ENCODE peak calls at places on chromosomes 7 and 10, in six cellular contexts. Y, U, E, B, G and A are unnamed samples.

GRCh38 chr7:97015787-97016391 is 8.7 kb downstream of the DLX5 start:
- DNase-seq in Y (no peak), U (no peak), E (no peak), B (no peak), G (no peak), A (no peak)

GRCh38 chr10:47278152-47278473 is 21.9 kb upstream of the GDF10 start:
- DNase-seq in Y (no peak), U (no peak), E (no peak), B (no peak), G (no peak), A (no peak)

GRCh38 chr10:86366902-86367338 is 325 bp upstream of the GRID1 start:
- DNase-seq in Y (no peak), U (no peak), E (no peak), B (no peak), G (peak; percentile 7), A (no peak)

GRCh38 chr10:67976292-67977245 is 92.1 kb downstream of the SIRT1 start:
- DNase-seq in Y (peak; percentile 88), U (peak; percentile 30), E (no peak), B (peak; percentile 81), G (peak; percentile 86), A (no peak)

GRCh38 chr10:59175538-59176240 is 754 bp upstream of the PHYHIPL start:
- DNase-seq in Y (peak; percentile 54), U (no peak), E (peak; percentile 54), B (no peak), G (peak; percentile 15), A (peak; percentile 3)

GRCh38 chr10:12419279-12419847 is 70.0 kb downstream of the CAMK1D start:
- DNase-seq in Y (no peak), U (peak; percentile 97), E (no peak), B (no peak), G (no peak), A (no peak)

GRCh38 chr7:26265061-26265460 is 26.6 kb upstream of the SNX10 start:
- DNase-seq in Y (no peak), U (no peak), E (no peak), B (no peak), G (no peak), A (no peak)

GRCh38 chr7:115299379-115300038 is 377.6 kb downstream of the MDFIC start:
- DNase-seq in Y (no peak), U (no peak), E (no peak), B (no peak), G (no peak), A (peak; percentile 3)

GRCh38 chr10:31771345-31771831 is 157.2 kb downstream of the ARHGAP12 start:
- DNase-seq in Y (peak; percentile 94), U (no peak), E (peak; percentile 56), B (no peak), G (no peak), A (no peak)

GRCh38 chr10:86264481-86265231 is 101.9 kb downstream of the GRID1 start:
- DNase-seq in Y (no peak), U (no peak), E (no peak), B (peak; percentile 17), G (peak; percentile 7), A (no peak)

GRCh38 chr7:24401628-24402593 is 117.9 kb downstream of the NPY start:
- DNase-seq in Y (no peak), U (peak; percentile 70), E (no peak), B (no peak), G (no peak), A (peak; percentile 36)

GRCh38 chr10:48381971-48382370 is 75.5 kb downstream of the MAPK8 start:
- DNase-seq in Y (no peak), U (no peak), E (no peak), B (no peak), G (no peak), A (no peak)

GRCh38 chr10:121596668-121597503 is 1.4 kb downstream of the FGFR2 start:
- DNase-seq in Y (peak; percentile 48), U (peak; percentile 17), E (peak; percentile 87), B (peak; percentile 36), G (peak; percentile 61), A (peak; percentile 85)

GRCh38 chr10:71241114-71241898 is 28.9 kb downstream of the UNC5B start:
- DNase-seq in Y (no peak), U (peak; percentile 90), E (no peak), B (no peak), G (no peak), A (no peak)

GRCh38 chr7:42972703-42973500 is 40.7 kb downstream of the MRPL32 start:
- DNase-seq in Y (peak; percentile 11), U (peak; percentile 100), E (peak; percentile 79), B (peak; percentile 25), G (peak; percentile 93), A (peak; percentile 26)

GRCh38 chr10:21257919-21258318 is 267.6 kb downstream of the SKIDA1 start:
- DNase-seq in Y (no peak), U (no peak), E (no peak), B (no peak), G (no peak), A (no peak)

GRCh38 chr10:97889461-97890265 is 40.0 kb downstream of the GOLGA7B start:
- DNase-seq in Y (no peak), U (peak; percentile 59), E (no peak), B (no peak), G (no peak), A (peak; percentile 92)

GRCh38 chr10:110008518-110009339 is 945 bp downstream of the ADD3 start:
- DNase-seq in Y (peak; percentile 82), U (peak; percentile 25), E (no peak), B (peak; percentile 66), G (peak; percentile 25), A (peak; percentile 64)

GRCh38 chr10:130200156-130201042 is 64.2 kb downstream of the GLRX3 start:
- DNase-seq in Y (no peak), U (no peak), E (peak; percentile 65), B (no peak), G (no peak), A (no peak)

GRCh38 chr7:130020434-130020833 is 30.7 kb downstream of the ZC3HC1 start:
- DNase-seq in Y (no peak), U (no peak), E (no peak), B (no peak), G (no peak), A (no peak)

GRCh38 chr7:1569440-1569832 is 396 bp downstream of the PSMG3 start:
- DNase-seq in Y (no peak), U (no peak), E (no peak), B (no peak), G (no peak), A (no peak)

GRCh38 chr7:1567082-1567771 is 2.6 kb downstream of the PSMG3 start:
- DNase-seq in Y (no peak), U (peak; percentile 43), E (no peak), B (peak; percentile 68), G (no peak), A (no peak)

GRCh38 chr7:1569016-1569415 is 816 bp downstream of the PSMG3 start:
- DNase-seq in Y (no peak), U (peak; percentile 51), E (no peak), B (no peak), G (no peak), A (no peak)

GRCh38 chr7:1566687-1567081 is 3.1 kb downstream of the PSMG3 start:
- DNase-seq in Y (no peak), U (no peak), E (no peak), B (peak; percentile 47), G (no peak), A (no peak)

DNA sequence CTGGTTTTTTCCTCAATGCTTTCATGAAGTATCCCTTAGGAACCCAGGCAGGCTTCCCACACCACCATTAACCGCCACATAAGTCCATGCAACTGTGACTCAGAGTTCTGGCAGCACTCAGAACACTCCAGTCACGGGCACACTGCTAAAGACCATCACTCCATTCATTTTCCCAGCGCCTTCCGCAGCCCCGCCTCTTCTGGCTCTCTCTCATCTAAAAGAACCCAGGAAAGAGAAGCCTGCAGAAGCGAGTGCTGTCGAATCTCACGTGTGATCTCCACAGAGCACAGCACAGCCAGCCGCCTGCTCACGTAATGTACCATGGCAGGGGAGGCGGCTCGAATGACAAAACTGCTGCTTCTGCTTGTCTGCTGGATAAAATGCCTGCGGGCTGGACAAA is 1.9 kb downstream of the PSMG3 start:
- DNase-seq in Y (no peak), U (peak; percentile 41), E (no peak), B (peak; percentile 63), G (no peak), A (no peak)
- H3K4me3 ChIP-seq in Y (no peak overlapping the region), U (no peak overlapping the region), E (no peak overlapping the region), B (no peak overlapping the region), G (no peak overlapping the region), A (no peak overlapping the region)

GRCh38 chr10:132421377-132422168 is 24.6 kb downstream of the PWWP2B start:
- DNase-seq in Y (peak; percentile 89), U (peak; percentile 50), E (peak; percentile 92), B (peak; percentile 90), G (peak; percentile 90), A (no peak)

GRCh38 chr10:132418520-132419416 is 21.8 kb downstream of the PWWP2B start:
- DNase-seq in Y (peak; percentile 91), U (no peak), E (no peak), B (peak; percentile 92), G (peak; percentile 90), A (peak; percentile 95)

GRCh38 chr10:132419631-132420468 is 22.9 kb downstream of the PWWP2B start:
- DNase-seq in Y (peak; percentile 69), U (no peak), E (no peak), B (peak; percentile 66), G (no peak), A (no peak)

GRCh38 chr10:132422169-132422691 is 25.2 kb downstream of the PWWP2B start:
- DNase-seq in Y (no peak), U (peak; percentile 37), E (no peak), B (no peak), G (no peak), A (no peak)

GRCh38 chr10:132420469-132421376 is 23.7 kb downstream of the PWWP2B start:
- DNase-seq in Y (peak; percentile 78), U (no peak), E (no peak), B (peak; percentile 77), G (peak; percentile 63), A (no peak)
- H3K4me3 ChIP-seq in Y (no peak overlapping the region), U (no peak overlapping the region), E (no peak overlapping the region), B (peak overlapping the region; percentile 9), G (no peak overlapping the region), A (no peak overlapping the region)

DNA sequence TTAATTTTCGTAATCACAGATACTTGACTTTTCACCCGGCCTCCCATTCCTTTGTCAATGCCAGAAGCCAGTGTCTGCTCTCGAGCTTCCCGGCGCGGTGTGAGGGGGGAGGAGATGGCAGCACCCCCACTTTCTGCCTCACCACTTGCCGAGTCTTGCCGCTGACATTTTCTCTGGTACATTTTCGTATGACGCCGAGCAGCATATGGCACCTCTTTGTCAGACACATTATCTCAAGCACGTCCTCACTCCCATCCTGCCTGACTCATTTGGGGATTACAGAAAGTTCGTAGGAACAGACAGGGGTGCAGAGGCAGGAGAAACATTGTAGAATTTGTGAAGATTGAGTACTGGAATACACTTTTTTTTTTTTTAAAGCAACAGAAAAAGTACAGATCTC is 60.8 kb upstream of the SORCS3 start:
- DNase-seq in Y (no peak), U (no peak), E (no peak), B (no peak), G (no peak), A (no peak)
- H3K4me3 ChIP-seq in Y (no peak overlapping the region), U (no peak overlapping the region), E (no peak overlapping the region), B (no peak overlapping the region), G (no peak overlapping the region), A (no peak overlapping the region)

GRCh38 chr10:51171946-51172345 is 97.7 kb downstream of the PRKG1 start:
- DNase-seq in Y (no peak), U (peak; percentile 24), E (no peak), B (no peak), G (no peak), A (no peak)

GRCh38 chr10:51169111-51169510 is 94.8 kb downstream of the PRKG1 start:
- DNase-seq in Y (no peak), U (no peak), E (no peak), B (no peak), G (no peak), A (no peak)

GRCh38 chr10:51168086-51168815 is 94.0 kb downstream of the PRKG1 start:
- DNase-seq in Y (no peak), U (no peak), E (no peak), B (no peak), G (no peak), A (no peak)

GRCh38 chr10:51170518-51171245 is 96.4 kb downstream of the PRKG1 start:
- DNase-seq in Y (no peak), U (no peak), E (no peak), B (no peak), G (no peak), A (no peak)
- H3K4me3 ChIP-seq in Y (no peak overlapping the region), U (no peak overlapping the region), E (no peak overlapping the region), B (no peak overlapping the region), G (no peak overlapping the region), A (no peak overlapping the region)